ENCODE peak calls at places on chromosomes 16 and 17, in four cellular contexts. One of them, this sample, is unnamed.

GRCh38 chr16:69187891-69188451 is 1.0 kb downstream of the SNTB2 start:
- DNase-seq in GM06990: no peak
- DNase-seq in AG10803: peak; percentile 52
- DNase-seq in kidney: no peak
- DNase-seq in this sample: peak; percentile 10

GRCh38 chr17:68401288-68401687 is 56.0 kb downstream of the WIPI1 start:
- DNase-seq in GM06990: no peak
- DNase-seq in AG10803: no peak
- DNase-seq in kidney: no peak
- DNase-seq in this sample: no peak

GRCh38 chr16:85137323-85138072 is 25.2 kb upstream of the CIBAR2 start:
- DNase-seq in AG10803: peak; percentile 94
- DNase-seq in kidney: peak; percentile 98
- DNase-seq in GM06990: no peak
- DNase-seq in this sample: no peak

GRCh38 chr16:49462989-49463371 is 89.4 kb downstream of the C16orf78 start:
- DNase-seq in GM06990: no peak
- DNase-seq in kidney: no peak
- DNase-seq in AG10803: no peak
- DNase-seq in this sample: no peak

GRCh38 chr17:39867891-39868553 is at the start of gene ZPBP2:
- DNase-seq in AG10803: no peak
- DNase-seq in kidney: peak; percentile 68
- DNase-seq in GM06990: peak; percentile 90
- DNase-seq in this sample: no peak

GRCh38 chr17:352421-353212 is at the start of gene RPH3AL:
- DNase-seq in kidney: peak; percentile 93
- DNase-seq in AG10803: peak; percentile 44
- DNase-seq in GM06990: no peak
- DNase-seq in this sample: peak; percentile 49

GRCh38 chr16:55911616-55912015 is 36.4 kb upstream of the CES5A start:
- DNase-seq in kidney: no peak
- DNase-seq in GM06990: no peak
- DNase-seq in AG10803: no peak
- DNase-seq in this sample: no peak

GRCh38 chr17:77497578-77497934 is 356.8 kb downstream of the SEC14L1 start:
- DNase-seq in kidney: peak; percentile 45
- DNase-seq in AG10803: no peak
- DNase-seq in GM06990: peak; percentile 8
- DNase-seq in this sample: no peak

GRCh38 chr16:55682086-55682485 is 26.3 kb downstream of the SLC6A2 start:
- DNase-seq in AG10803: no peak
- DNase-seq in GM06990: no peak
- DNase-seq in kidney: no peak
- DNase-seq in this sample: no peak

GRCh38 chr17:7042507-7043194 is 1.2 kb downstream of the SLC16A11 start:
- DNase-seq in GM06990: peak; percentile 54
- DNase-seq in kidney: no peak
- DNase-seq in AG10803: no peak
- DNase-seq in this sample: no peak

GRCh38 chr16:28981517-28981916 is 3.3 kb upstream of the LAT start:
- DNase-seq in GM06990: no peak
- DNase-seq in AG10803: no peak
- DNase-seq in kidney: no peak
- DNase-seq in this sample: no peak

GRCh38 chr16:2689968-2690830 is 7.9 kb downstream of the KCTD5 start:
- DNase-seq in AG10803: no peak
- DNase-seq in kidney: peak; percentile 64
- DNase-seq in GM06990: no peak
- DNase-seq in this sample: no peak

GRCh38 chr17:34579017-34579946 is at the start of gene TMEM132E:
- DNase-seq in GM06990: no peak
- DNase-seq in AG10803: peak; percentile 4
- DNase-seq in kidney: peak; percentile 82
- DNase-seq in this sample: peak; percentile 56

GRCh38 chr17:75832164-75832651 is 12.0 kb downstream of the UNC13D start:
- DNase-seq in GM06990: no peak
- DNase-seq in AG10803: peak; percentile 72
- DNase-seq in kidney: peak; percentile 70
- DNase-seq in this sample: no peak

GRCh38 chr16:30399435-30400186 is 4.4 kb downstream of the ZNF48 start:
- DNase-seq in AG10803: no peak
- DNase-seq in kidney: no peak
- DNase-seq in GM06990: no peak
- DNase-seq in this sample: no peak

GRCh38 chr17:12296120-12296727 is 275.5 kb downstream of the MAP2K4 start:
- DNase-seq in kidney: no peak
- DNase-seq in AG10803: no peak
- DNase-seq in GM06990: peak; percentile 26
- DNase-seq in this sample: no peak

GRCh38 chr17:49939318-49939717 is 29.7 kb upstream of the DLX4 start:
- DNase-seq in GM06990: no peak
- DNase-seq in AG10803: no peak
- DNase-seq in kidney: no peak
- DNase-seq in this sample: no peak

GRCh38 chr16:20265019-20265418 is 62.3 kb downstream of the GP2 start:
- DNase-seq in kidney: no peak
- DNase-seq in GM06990: no peak
- DNase-seq in AG10803: no peak
- DNase-seq in this sample: no peak

GRCh38 chr16:574021-574760 is 4.4 kb downstream of the PIGQ start:
- DNase-seq in kidney: no peak
- DNase-seq in GM06990: no peak
- DNase-seq in AG10803: no peak
- DNase-seq in this sample: no peak

GRCh38 chr17:10527419-10527818 is 9.1 kb upstream of the MYH1 start:
- DNase-seq in AG10803: no peak
- DNase-seq in GM06990: no peak
- DNase-seq in kidney: no peak
- DNase-seq in this sample: no peak

GRCh38 chr17:17624776-17625175 is 33.3 kb upstream of the PEMT start:
- DNase-seq in GM06990: no peak
- DNase-seq in AG10803: no peak
- DNase-seq in kidney: no peak
- DNase-seq in this sample: no peak

GRCh38 chr17:7174603-7175362 is 4.4 kb downstream of the ASGR1 start:
- DNase-seq in AG10803: no peak
- DNase-seq in kidney: no peak
- DNase-seq in GM06990: no peak
- DNase-seq in this sample: no peak

GRCh38 chr17:58083491-58084316 is 485 bp downstream of the DYNLL2 start:
- DNase-seq in AG10803: peak; percentile 50
- DNase-seq in GM06990: peak; percentile 77
- DNase-seq in kidney: peak; percentile 92
- DNase-seq in this sample: peak; percentile 44

GRCh38 chr17:74037320-74037719 is 166.2 kb upstream of the RPL38 start:
- DNase-seq in AG10803: peak; percentile 6
- DNase-seq in kidney: no peak
- DNase-seq in GM06990: no peak
- DNase-seq in this sample: no peak

GRCh38 chr17:76584427-76585047 is 1.1 kb downstream of the ST6GALNAC2 start:
- DNase-seq in AG10803: no peak
- DNase-seq in kidney: no peak
- DNase-seq in GM06990: no peak
- DNase-seq in this sample: no peak

GRCh38 chr17:74452027-74452840 is 14.2 kb upstream of the CD300A start:
- DNase-seq in kidney: peak; percentile 79
- DNase-seq in GM06990: no peak
- DNase-seq in AG10803: no peak
- DNase-seq in this sample: no peak

GRCh38 chr17:44236444-44236991 is 17.0 kb upstream of the UBTF start:
- DNase-seq in GM06990: no peak
- DNase-seq in kidney: no peak
- DNase-seq in AG10803: no peak
- DNase-seq in this sample: no peak

GRCh38 chr16:22055881-22056280 is 36.5 kb upstream of the VWA3A start:
- DNase-seq in kidney: no peak
- DNase-seq in GM06990: no peak
- DNase-seq in AG10803: no peak
- DNase-seq in this sample: no peak

GRCh38 chr16:87578531-87578930 is 23.8 kb upstream of the JPH3 start:
- DNase-seq in AG10803: no peak
- DNase-seq in kidney: no peak
- DNase-seq in GM06990: no peak
- DNase-seq in this sample: no peak

GRCh38 chr16:4690946-4691665 is 2.3 kb upstream of the NUDT16L1 start:
- DNase-seq in GM06990: no peak
- DNase-seq in kidney: peak; percentile 58
- DNase-seq in AG10803: no peak
- DNase-seq in this sample: no peak

GRCh38 chr17:7383742-7384488 is 3.0 kb downstream of the TNK1 start:
- DNase-seq in AG10803: no peak
- DNase-seq in kidney: peak; percentile 82
- DNase-seq in GM06990: peak; percentile 82
- DNase-seq in this sample: peak; percentile 58

GRCh38 chr17:39674179-39674578 is 5.9 kb downstream of the PNMT start:
- DNase-seq in kidney: no peak
- DNase-seq in AG10803: no peak
- DNase-seq in GM06990: no peak
- DNase-seq in this sample: no peak

GRCh38 chr16:10879681-10880589 is 2.9 kb downstream of the CIITA start:
- DNase-seq in AG10803: no peak
- DNase-seq in kidney: no peak
- DNase-seq in GM06990: no peak
- DNase-seq in this sample: no peak
- TF ChIP-seq CTCF in AG10803: no peak
- TF ChIP-seq CTCF in kidney: no peak
- TF ChIP-seq CTCF in GM06990: no peak
- TF ChIP-seq CTCF in this sample: no peak

GRCh38 chr17:79836952-79837887 is 2.0 kb downstream of the CBX4 start:
- DNase-seq in kidney: peak; percentile 95
- DNase-seq in AG10803: peak; percentile 65
- DNase-seq in GM06990: peak; percentile 85
- DNase-seq in this sample: peak; percentile 31
- TF ChIP-seq CTCF in kidney: no peak
- TF ChIP-seq CTCF in AG10803: peak; percentile 11
- TF ChIP-seq CTCF in GM06990: no peak
- TF ChIP-seq CTCF in this sample: peak; percentile 20

DNA sequence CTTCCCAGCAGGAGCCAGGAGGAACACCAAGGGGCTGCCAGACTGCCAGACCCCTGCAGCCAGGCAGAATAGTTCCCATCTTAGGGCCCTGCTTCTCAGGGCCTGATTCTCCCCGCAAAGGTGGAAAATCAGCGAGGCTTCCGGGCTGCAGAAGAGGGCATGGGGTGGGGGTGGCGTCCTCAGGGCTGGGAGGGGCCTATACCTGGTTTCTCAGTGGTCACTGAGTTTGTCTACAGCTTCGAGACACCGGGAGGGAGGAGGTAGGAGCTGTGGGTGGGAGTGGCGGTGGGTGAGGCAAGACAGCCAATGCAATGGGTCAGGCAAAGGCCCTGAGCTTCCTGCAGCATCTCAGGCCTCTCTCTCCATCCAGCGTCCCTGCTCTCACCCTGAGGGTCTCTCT is 14.3 kb downstream of the LRRC75A start:
- DNase-seq in GM06990: no peak
- DNase-seq in AG10803: no peak
- DNase-seq in kidney: no peak
- DNase-seq in this sample: no peak
- TF ChIP-seq CTCF in GM06990: no peak
- TF ChIP-seq CTCF in AG10803: no peak
- TF ChIP-seq CTCF in kidney: no peak
- TF ChIP-seq CTCF in this sample: no peak

DNA sequence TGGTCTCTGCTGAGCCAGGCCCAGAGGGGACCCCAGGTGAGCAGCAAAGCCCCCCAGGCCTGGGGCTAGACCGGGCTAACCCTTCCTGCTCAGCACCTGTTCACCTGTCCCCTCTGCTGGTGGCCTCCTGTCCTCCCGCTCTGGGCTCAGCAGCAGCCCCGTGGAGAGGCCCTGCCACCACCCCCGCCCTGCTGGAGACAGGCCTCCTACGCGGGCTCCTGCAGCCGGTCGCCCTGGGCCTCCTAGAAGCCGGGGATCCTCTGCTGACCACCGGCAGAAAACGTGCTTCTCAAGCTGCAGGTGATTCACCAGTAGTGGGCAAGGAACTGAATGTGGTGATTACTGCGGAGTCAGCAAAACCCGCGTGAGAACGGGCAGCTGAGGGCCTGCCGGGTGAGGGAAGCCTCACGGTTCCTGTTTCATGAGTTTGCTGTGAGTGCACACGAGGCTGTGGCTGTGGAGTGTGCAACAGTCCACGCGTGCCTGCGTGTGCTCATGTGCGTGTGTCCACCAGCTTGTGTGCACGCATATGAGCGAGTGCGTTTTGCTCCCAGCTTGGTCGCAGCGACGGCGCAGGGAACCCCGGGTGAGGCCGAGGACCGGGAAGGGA is 792 bp downstream of the SECTM1 start:
- DNase-seq in kidney: peak; percentile 81
- DNase-seq in GM06990: no peak
- DNase-seq in AG10803: peak; percentile 47
- DNase-seq in this sample: no peak
- TF ChIP-seq CTCF in kidney: no peak
- TF ChIP-seq CTCF in GM06990: no peak
- TF ChIP-seq CTCF in AG10803: no peak
- TF ChIP-seq CTCF in this sample: no peak

GRCh38 chr17:5881849-5882248 is 188.3 kb upstream of the WSCD1 start:
- DNase-seq in GM06990: no peak
- DNase-seq in kidney: no peak
- DNase-seq in AG10803: no peak
- DNase-seq in this sample: no peak

GRCh38 chr17:5877366-5877765 is 192.8 kb upstream of the WSCD1 start:
- DNase-seq in AG10803: no peak
- DNase-seq in GM06990: no peak
- DNase-seq in kidney: no peak
- DNase-seq in this sample: no peak

GRCh38 chr17:5883775-5884665 is 186.2 kb upstream of the WSCD1 start:
- DNase-seq in AG10803: no peak
- DNase-seq in kidney: no peak
- DNase-seq in GM06990: no peak
- DNase-seq in this sample: no peak

GRCh38 chr17:5877948-5878347 is 192.2 kb upstream of the WSCD1 start:
- DNase-seq in GM06990: no peak
- DNase-seq in kidney: no peak
- DNase-seq in AG10803: peak; percentile 25
- DNase-seq in this sample: no peak

GRCh38 chr17:5879424-5879823 is 190.8 kb upstream of the WSCD1 start:
- DNase-seq in AG10803: no peak
- DNase-seq in GM06990: no peak
- DNase-seq in kidney: no peak
- DNase-seq in this sample: no peak
- TF ChIP-seq CTCF in AG10803: no peak
- TF ChIP-seq CTCF in GM06990: no peak
- TF ChIP-seq CTCF in kidney: no peak
- TF ChIP-seq CTCF in this sample: no peak

GRCh38 chr17:28193241-28193640 is 125.8 kb upstream of the TMEM97 start:
- DNase-seq in kidney: no peak
- DNase-seq in GM06990: no peak
- DNase-seq in AG10803: no peak
- DNase-seq in this sample: no peak
- TF ChIP-seq CTCF in kidney: no peak
- TF ChIP-seq CTCF in GM06990: no peak
- TF ChIP-seq CTCF in AG10803: no peak
- TF ChIP-seq CTCF in this sample: no peak

GRCh38 chr17:55717898-55718735 is 4.5 kb downstream of the TMEM100 start:
- DNase-seq in kidney: no peak
- DNase-seq in GM06990: no peak
- DNase-seq in AG10803: peak; percentile 72
- DNase-seq in this sample: peak; percentile 64
- TF ChIP-seq CTCF in kidney: peak; percentile 70
- TF ChIP-seq CTCF in GM06990: peak; percentile 72
- TF ChIP-seq CTCF in AG10803: peak; percentile 80
- TF ChIP-seq CTCF in this sample: peak; percentile 84